ENCODE peak calls at places on chromosome 17, in eight cellular contexts. One of them, this sample, is unnamed.

GRCh38 chr17:1009411-1010085 is 12.6 kb downstream of the TIMM22 start:
- DNase-seq in H54: no peak
- DNase-seq in prostate gland: no peak
- DNase-seq in lower leg skin: no peak
- DNase-seq in uterus: no peak
- DNase-seq in K562: no peak
- DNase-seq in GM12892: no peak
- DNase-seq in heart left ventricle: no peak
- DNase-seq in this sample: peak

GRCh38 chr17:34252138-34252889 is 2.8 kb upstream of the CCL2 start:
- DNase-seq in H54: no peak
- DNase-seq in prostate gland: peak
- DNase-seq in lower leg skin: peak
- DNase-seq in uterus: peak
- DNase-seq in K562: no peak
- DNase-seq in GM12892: no peak
- DNase-seq in heart left ventricle: peak
- DNase-seq in this sample: peak

GRCh38 chr17:28950017-28950751 is 1.1 kb downstream of the PHF12 start:
- DNase-seq in H54: no peak
- DNase-seq in prostate gland: peak
- DNase-seq in lower leg skin: peak
- DNase-seq in uterus: peak
- DNase-seq in K562: peak
- DNase-seq in GM12892: no peak
- DNase-seq in heart left ventricle: peak
- DNase-seq in this sample: peak

GRCh38 chr17:39794249-39794970 is 56.7 kb downstream of the GRB7 start:
- DNase-seq in H54: no peak
- DNase-seq in prostate gland: no peak
- DNase-seq in lower leg skin: no peak
- DNase-seq in uterus: no peak
- DNase-seq in K562: no peak
- DNase-seq in GM12892: no peak
- DNase-seq in heart left ventricle: no peak
- DNase-seq in this sample: no peak

GRCh38 chr17:33082529-33083148 is 91.0 kb downstream of the SPACA3 start:
- DNase-seq in H54: no peak
- DNase-seq in prostate gland: no peak
- DNase-seq in lower leg skin: no peak
- DNase-seq in uterus: no peak
- DNase-seq in K562: no peak
- DNase-seq in GM12892: no peak
- DNase-seq in heart left ventricle: no peak
- DNase-seq in this sample: no peak

GRCh38 chr17:64947146-64947545 is 27.9 kb upstream of the LRRC37A3 start:
- DNase-seq in H54: no peak
- DNase-seq in prostate gland: no peak
- DNase-seq in lower leg skin: no peak
- DNase-seq in uterus: no peak
- DNase-seq in K562: no peak
- DNase-seq in GM12892: no peak
- DNase-seq in heart left ventricle: no peak
- DNase-seq in this sample: no peak

GRCh38 chr17:40605301-40605700 is 40.0 kb upstream of the CCR7 start:
- DNase-seq in H54: no peak
- DNase-seq in prostate gland: no peak
- DNase-seq in lower leg skin: no peak
- DNase-seq in uterus: no peak
- DNase-seq in K562: no peak
- DNase-seq in GM12892: no peak
- DNase-seq in heart left ventricle: no peak
- DNase-seq in this sample: no peak

GRCh38 chr17:62750502-62751349 is 57.4 kb downstream of the MARCHF10 start:
- DNase-seq in H54: no peak
- DNase-seq in prostate gland: no peak
- DNase-seq in lower leg skin: peak
- DNase-seq in uterus: peak
- DNase-seq in K562: no peak
- DNase-seq in GM12892: no peak
- DNase-seq in heart left ventricle: no peak
- DNase-seq in this sample: no peak

GRCh38 chr17:16887523-16888095 is 84.3 kb downstream of the TNFRSF13B start:
- DNase-seq in H54: no peak
- DNase-seq in prostate gland: no peak
- DNase-seq in lower leg skin: peak
- DNase-seq in uterus: no peak
- DNase-seq in K562: no peak
- DNase-seq in GM12892: no peak
- DNase-seq in heart left ventricle: no peak
- DNase-seq in this sample: no peak

GRCh38 chr17:59680314-59680713 is 26.9 kb downstream of the PTRH2 start:
- DNase-seq in H54: no peak
- DNase-seq in prostate gland: no peak
- DNase-seq in lower leg skin: no peak
- DNase-seq in uterus: no peak
- DNase-seq in K562: no peak
- DNase-seq in GM12892: no peak
- DNase-seq in heart left ventricle: no peak
- DNase-seq in this sample: no peak

GRCh38 chr17:4944554-4945175 is 3.7 kb downstream of the PFN1 start:
- DNase-seq in H54: no peak
- DNase-seq in prostate gland: no peak
- DNase-seq in lower leg skin: no peak
- DNase-seq in uterus: no peak
- DNase-seq in K562: no peak
- DNase-seq in GM12892: no peak
- DNase-seq in heart left ventricle: peak
- DNase-seq in this sample: no peak

GRCh38 chr17:43560461-43561427 is 14.6 kb upstream of the ETV4 start:
- DNase-seq in H54: no peak
- DNase-seq in prostate gland: no peak
- DNase-seq in lower leg skin: no peak
- DNase-seq in uterus: no peak
- DNase-seq in K562: no peak
- DNase-seq in GM12892: no peak
- DNase-seq in heart left ventricle: no peak
- DNase-seq in this sample: no peak

GRCh38 chr17:8904686-8905085 is 37.2 kb upstream of the PIK3R6 start:
- DNase-seq in H54: no peak
- DNase-seq in prostate gland: no peak
- DNase-seq in lower leg skin: peak
- DNase-seq in uterus: no peak
- DNase-seq in K562: no peak
- DNase-seq in GM12892: no peak
- DNase-seq in heart left ventricle: no peak
- DNase-seq in this sample: no peak

GRCh38 chr17:40352779-40353394 is 11.7 kb downstream of the GJD3 start:
- DNase-seq in H54: no peak
- DNase-seq in prostate gland: no peak
- DNase-seq in lower leg skin: no peak
- DNase-seq in uterus: no peak
- DNase-seq in K562: no peak
- DNase-seq in GM12892: no peak
- DNase-seq in heart left ventricle: no peak
- DNase-seq in this sample: no peak

GRCh38 chr17:30116661-30117547 is at the start of gene NSRP1:
- DNase-seq in H54: peak
- DNase-seq in prostate gland: peak
- DNase-seq in lower leg skin: peak
- DNase-seq in uterus: peak
- DNase-seq in K562: peak
- DNase-seq in GM12892: peak
- DNase-seq in heart left ventricle: peak
- DNase-seq in this sample: peak

GRCh38 chr17:38327936-38328335 is 15.8 kb downstream of the GPR179 start:
- DNase-seq in H54: no peak
- DNase-seq in prostate gland: no peak
- DNase-seq in lower leg skin: no peak
- DNase-seq in uterus: no peak
- DNase-seq in K562: no peak
- DNase-seq in GM12892: no peak
- DNase-seq in heart left ventricle: no peak
- DNase-seq in this sample: no peak

GRCh38 chr17:76940293-76940692 is 72.1 kb downstream of the MGAT5B start:
- DNase-seq in H54: no peak
- DNase-seq in prostate gland: no peak
- DNase-seq in lower leg skin: no peak
- DNase-seq in uterus: no peak
- DNase-seq in K562: no peak
- DNase-seq in GM12892: no peak
- DNase-seq in heart left ventricle: no peak
- DNase-seq in this sample: no peak

GRCh38 chr17:32596666-32597065 is 109.9 kb downstream of the CDK5R1 start:
- DNase-seq in H54: peak
- DNase-seq in prostate gland: no peak
- DNase-seq in lower leg skin: no peak
- DNase-seq in uterus: no peak
- DNase-seq in K562: no peak
- DNase-seq in GM12892: peak
- DNase-seq in heart left ventricle: no peak
- DNase-seq in this sample: no peak

GRCh38 chr17:39002991-39003715 is 36.0 kb upstream of the FBXO47 start:
- DNase-seq in H54: no peak
- DNase-seq in prostate gland: peak
- DNase-seq in lower leg skin: peak
- DNase-seq in uterus: peak
- DNase-seq in K562: peak
- DNase-seq in GM12892: no peak
- DNase-seq in heart left ventricle: peak
- DNase-seq in this sample: no peak

GRCh38 chr17:57342963-57343589 is 86.8 kb downstream of the MSI2 start:
- DNase-seq in H54: no peak
- DNase-seq in prostate gland: no peak
- DNase-seq in lower leg skin: no peak
- DNase-seq in uterus: no peak
- DNase-seq in K562: peak
- DNase-seq in GM12892: no peak
- DNase-seq in heart left ventricle: no peak
- DNase-seq in this sample: no peak

GRCh38 chr17:61584266-61584665 is 6.8 kb downstream of the NACA2 start:
- DNase-seq in H54: no peak
- DNase-seq in prostate gland: no peak
- DNase-seq in lower leg skin: no peak
- DNase-seq in uterus: no peak
- DNase-seq in K562: no peak
- DNase-seq in GM12892: no peak
- DNase-seq in heart left ventricle: no peak
- DNase-seq in this sample: no peak

GRCh38 chr17:8726951-8727555 is 17.6 kb downstream of the CCDC42 start:
- DNase-seq in H54: no peak
- DNase-seq in prostate gland: no peak
- DNase-seq in lower leg skin: peak
- DNase-seq in uterus: no peak
- DNase-seq in K562: no peak
- DNase-seq in GM12892: no peak
- DNase-seq in heart left ventricle: no peak
- DNase-seq in this sample: peak

GRCh38 chr17:58200024-58200633 is 7.6 kb downstream of the EPX start:
- DNase-seq in H54: peak
- DNase-seq in prostate gland: peak
- DNase-seq in lower leg skin: no peak
- DNase-seq in uterus: no peak
- DNase-seq in K562: peak
- DNase-seq in GM12892: peak
- DNase-seq in heart left ventricle: peak
- DNase-seq in this sample: no peak

GRCh38 chr17:75783069-75783783 is 1.4 kb upstream of the UNK start:
- DNase-seq in H54: no peak
- DNase-seq in prostate gland: no peak
- DNase-seq in lower leg skin: no peak
- DNase-seq in uterus: no peak
- DNase-seq in K562: no peak
- DNase-seq in GM12892: no peak
- DNase-seq in heart left ventricle: no peak
- DNase-seq in this sample: no peak

GRCh38 chr17:27293359-27293897 is 486 bp upstream of the WSB1 start:
- DNase-seq in H54: no peak
- DNase-seq in prostate gland: no peak
- DNase-seq in lower leg skin: no peak
- DNase-seq in uterus: peak
- DNase-seq in K562: peak
- DNase-seq in GM12892: no peak
- DNase-seq in heart left ventricle: no peak
- DNase-seq in this sample: no peak

GRCh38 chr17:50290074-50290702 is 15.9 kb downstream of the TMEM92 start:
- DNase-seq in H54: peak
- DNase-seq in prostate gland: peak
- DNase-seq in lower leg skin: peak
- DNase-seq in uterus: peak
- DNase-seq in K562: no peak
- DNase-seq in GM12892: no peak
- DNase-seq in heart left ventricle: no peak
- DNase-seq in this sample: no peak

GRCh38 chr17:11031787-11032186 is 193.9 kb upstream of the PIRT start:
- DNase-seq in H54: no peak
- DNase-seq in prostate gland: no peak
- DNase-seq in lower leg skin: peak
- DNase-seq in uterus: no peak
- DNase-seq in K562: peak
- DNase-seq in GM12892: no peak
- DNase-seq in heart left ventricle: no peak
- DNase-seq in this sample: no peak

GRCh38 chr17:20997711-20998570 is 44.9 kb downstream of the USP22 start:
- DNase-seq in H54: no peak
- DNase-seq in prostate gland: no peak
- DNase-seq in lower leg skin: no peak
- DNase-seq in uterus: no peak
- DNase-seq in K562: no peak
- DNase-seq in GM12892: no peak
- DNase-seq in heart left ventricle: no peak
- DNase-seq in this sample: no peak
- TF ChIP-seq POLR2A in H54: no peak
- TF ChIP-seq POLR2A in prostate gland: no peak
- TF ChIP-seq POLR2A in lower leg skin: no peak
- TF ChIP-seq POLR2A in uterus: no peak
- TF ChIP-seq POLR2A in K562: peak
- TF ChIP-seq POLR2A in GM12892: no peak
- TF ChIP-seq POLR2A in heart left ventricle: no peak
- TF ChIP-seq POLR2A in this sample: no peak

GRCh38 chr17:46192484-46193245 is 564 bp downstream of the KANSL1 start:
- DNase-seq in H54: peak
- DNase-seq in prostate gland: peak
- DNase-seq in lower leg skin: peak
- DNase-seq in uterus: peak
- DNase-seq in K562: peak
- DNase-seq in GM12892: peak
- DNase-seq in heart left ventricle: peak
- DNase-seq in this sample: peak
- TF ChIP-seq POLR2A in H54: peak
- TF ChIP-seq POLR2A in prostate gland: peak
- TF ChIP-seq POLR2A in lower leg skin: no peak
- TF ChIP-seq POLR2A in uterus: peak
- TF ChIP-seq POLR2A in K562: no peak
- TF ChIP-seq POLR2A in GM12892: peak
- TF ChIP-seq POLR2A in heart left ventricle: no peak
- TF ChIP-seq POLR2A in this sample: no peak

GRCh38 chr17:83078378-83079339 is 750 bp upstream of the METRNL start:
- DNase-seq in H54: no peak
- DNase-seq in prostate gland: no peak
- DNase-seq in lower leg skin: no peak
- DNase-seq in uterus: peak
- DNase-seq in K562: peak
- DNase-seq in GM12892: no peak
- DNase-seq in heart left ventricle: no peak
- DNase-seq in this sample: no peak
- TF ChIP-seq POLR2A in H54: no peak
- TF ChIP-seq POLR2A in prostate gland: no peak
- TF ChIP-seq POLR2A in lower leg skin: no peak
- TF ChIP-seq POLR2A in uterus: no peak
- TF ChIP-seq POLR2A in K562: no peak
- TF ChIP-seq POLR2A in GM12892: no peak
- TF ChIP-seq POLR2A in heart left ventricle: no peak
- TF ChIP-seq POLR2A in this sample: no peak

GRCh38 chr17:7023576-7024401 is 939 bp downstream of the BCL6B start:
- DNase-seq in H54: no peak
- DNase-seq in prostate gland: peak
- DNase-seq in lower leg skin: peak
- DNase-seq in uterus: peak
- DNase-seq in K562: peak
- DNase-seq in GM12892: peak
- DNase-seq in heart left ventricle: peak
- DNase-seq in this sample: peak
- TF ChIP-seq POLR2A in H54: no peak
- TF ChIP-seq POLR2A in prostate gland: peak
- TF ChIP-seq POLR2A in lower leg skin: no peak
- TF ChIP-seq POLR2A in uterus: peak
- TF ChIP-seq POLR2A in K562: peak
- TF ChIP-seq POLR2A in GM12892: no peak
- TF ChIP-seq POLR2A in heart left ventricle: no peak
- TF ChIP-seq POLR2A in this sample: no peak

This sample was measured in upper lobe of left lung.